ENCODE peak calls at places on chromosomes 4 and X, in nine cellular contexts. P, A, E, X, I, J, Q, H and Z are unnamed samples.

GRCh38 chr4:79865253-79865652 is 207.8 kb downstream of the ANTXR2 start:
- DNase-seq in P (no peak), A (no peak), E (no peak), X (no peak), I (no peak), J (no peak), Q (no peak), H (no peak), Z (no peak)

GRCh38 chr4:44684648-44685047 is 6.4 kb downstream of the GUF1 start:
- DNase-seq in P (no peak), A (no peak), E (no peak), X (no peak), I (no peak), J (no peak), Q (no peak), H (no peak), Z (no peak)

GRCh38 chr4:177907736-177908424 is 465.6 kb upstream of the AGA start:
- DNase-seq in P (no peak), A (no peak), E (no peak), X (no peak), I (no peak), J (no peak), Q (no peak), H (peak), Z (no peak)

GRCh38 chrX:149830192-149830873 is 48.6 kb downstream of the MAGEA9 start:
- DNase-seq in P (peak), A (no peak), E (no peak), X (no peak), I (no peak), J (no peak), Q (no peak), H (no peak), Z (no peak)

GRCh38 chr4:75715105-75715799 is 9.1 kb upstream of the USO1 start:
- DNase-seq in P (no peak), A (no peak), E (no peak), X (no peak), I (no peak), J (no peak), Q (no peak), H (no peak), Z (no peak)

GRCh38 chrX:53287493-53288138 is 6.2 kb upstream of the IQSEC2 start:
- DNase-seq in P (peak), A (peak), E (no peak), X (peak), I (peak), J (peak), Q (peak), H (no peak), Z (no peak)

GRCh38 chrX:29172880-29173279 is 585.6 kb downstream of the IL1RAPL1 start:
- DNase-seq in P (no peak), A (no peak), E (no peak), X (no peak), I (no peak), J (no peak), Q (no peak), H (no peak), Z (no peak)

GRCh38 chrX:16870095-16870860 is at the start of gene RBBP7:
- DNase-seq in P (peak), A (peak), E (no peak), X (peak), I (peak), J (peak), Q (peak), H (peak), Z (peak)

GRCh38 chr4:103443324-103443723 is 245.2 kb upstream of the CENPE start:
- DNase-seq in P (no peak), A (peak), E (no peak), X (no peak), I (no peak), J (no peak), Q (no peak), H (no peak), Z (no peak)

GRCh38 chrX:151488677-151489076 is 74.8 kb upstream of the PASD1 start:
- DNase-seq in P (no peak), A (peak), E (no peak), X (no peak), I (no peak), J (no peak), Q (no peak), H (peak), Z (peak)

GRCh38 chr4:77797239-77797638 is 21.9 kb downstream of the CNOT6L start:
- DNase-seq in P (no peak), A (no peak), E (no peak), X (no peak), I (no peak), J (no peak), Q (no peak), H (no peak), Z (no peak)

GRCh38 chr4:173522160-173522873 is 7.7 kb downstream of the HAND2 start:
- DNase-seq in P (no peak), A (no peak), E (no peak), X (peak), I (no peak), J (peak), Q (peak), H (peak), Z (no peak)

GRCh38 chr4:15738877-15739276 is 36.0 kb downstream of the BST1 start:
- DNase-seq in P (no peak), A (no peak), E (no peak), X (no peak), I (no peak), J (no peak), Q (no peak), H (no peak), Z (no peak)

GRCh38 chr4:159487284-159487747 is 384.4 kb downstream of the RAPGEF2 start:
- DNase-seq in P (peak), A (peak), E (peak), X (peak), I (peak), J (no peak), Q (peak), H (peak), Z (peak)

GRCh38 chr4:101667348-101667747 is 123.2 kb upstream of the BANK1 start:
- DNase-seq in P (no peak), A (no peak), E (no peak), X (no peak), I (no peak), J (no peak), Q (no peak), H (no peak), Z (no peak)

GRCh38 chr4:15018389-15018788 is 16.1 kb downstream of the CPEB2 start:
- DNase-seq in P (no peak), A (no peak), E (no peak), X (no peak), I (no peak), J (no peak), Q (no peak), H (no peak), Z (no peak)

GRCh38 chr4:105474110-105474518 is 252 bp upstream of the PPA2 start:
- DNase-seq in P (no peak), A (no peak), E (no peak), X (peak), I (no peak), J (peak), Q (peak), H (no peak), Z (no peak)

GRCh38 chr4:83618991-83619390 is 83.1 kb downstream of the GPAT3 start:
- DNase-seq in P (no peak), A (no peak), E (no peak), X (peak), I (peak), J (no peak), Q (peak), H (peak), Z (no peak)

GRCh38 chrX:91331476-91331875 is 103.2 kb upstream of the PABPC5 start:
- DNase-seq in P (no peak), A (no peak), E (no peak), X (no peak), I (no peak), J (no peak), Q (no peak), H (no peak), Z (no peak)

GRCh38 chr4:48633657-48634056 is 143.6 kb downstream of the ZAR1 start:
- DNase-seq in P (no peak), A (no peak), E (no peak), X (no peak), I (no peak), J (no peak), Q (no peak), H (no peak), Z (no peak)

GRCh38 chr4:141195095-141195707 is 25.5 kb upstream of the ZNF330 start:
- DNase-seq in P (no peak), A (no peak), E (no peak), X (no peak), I (no peak), J (no peak), Q (no peak), H (no peak), Z (no peak)

GRCh38 chrX:110218591-110218990 is 99.3 kb downstream of the AMMECR1 start:
- DNase-seq in P (no peak), A (no peak), E (no peak), X (no peak), I (no peak), J (no peak), Q (no peak), H (no peak), Z (no peak)

GRCh38 chrX:110103344-110103743 is 100.4 kb downstream of the TMEM164 start:
- DNase-seq in P (no peak), A (no peak), E (no peak), X (no peak), I (no peak), J (no peak), Q (no peak), H (no peak), Z (no peak)

GRCh38 chr4:77921701-77922100 is 59.1 kb downstream of the MRPL1 start:
- DNase-seq in P (no peak), A (peak), E (peak), X (no peak), I (no peak), J (no peak), Q (no peak), H (no peak), Z (no peak)

GRCh38 chr4:1783970-1784369 is 9.1 kb upstream of the FGFR3 start:
- DNase-seq in P (no peak), A (no peak), E (no peak), X (no peak), I (no peak), J (no peak), Q (no peak), H (peak), Z (no peak)

DNA sequence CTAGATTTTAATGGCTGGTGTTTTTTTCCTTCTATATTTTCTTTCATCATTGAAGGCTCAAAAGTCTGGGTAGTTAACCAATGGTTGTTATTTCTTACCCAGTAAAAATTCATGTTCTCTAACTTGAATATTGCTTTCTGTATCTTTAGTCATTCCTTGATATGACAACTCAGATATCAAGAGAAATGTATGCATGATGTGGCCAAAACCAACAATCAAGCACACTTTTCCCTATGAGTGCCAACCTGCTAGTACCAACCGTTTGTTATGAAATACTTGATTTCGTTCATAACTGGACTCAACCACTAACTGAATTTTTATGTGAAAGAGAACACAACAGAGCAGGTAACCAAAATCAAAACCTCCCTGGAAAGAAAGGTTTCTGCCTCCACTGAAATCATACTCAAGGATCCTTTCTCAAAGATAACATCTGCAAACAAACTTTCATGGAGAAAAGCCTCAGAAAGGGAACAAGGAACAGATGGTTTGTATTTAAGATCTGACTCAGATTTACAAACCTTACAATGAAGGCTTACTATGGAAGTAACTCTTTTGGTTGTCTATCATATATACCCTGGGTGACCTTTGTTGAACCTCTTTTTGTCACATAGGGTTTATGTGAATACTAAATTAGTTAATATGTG is 8.3 kb upstream of the VEGFC start:
- DNase-seq in P (no peak), A (no peak), E (no peak), X (no peak), I (no peak), J (no peak), Q (no peak), H (no peak), Z (no peak)
- TF ChIP-seq POLR2AphosphoS5 in P (no peak), A (no peak), E (no peak), X (no peak), I (no peak), J (no peak), Q (no peak), H (no peak), Z (no peak)

GRCh38 chr4:64780664-64781063 is 371.4 kb upstream of the TECRL start:
- DNase-seq in P (no peak), A (no peak), E (no peak), X (no peak), I (no peak), J (no peak), Q (no peak), H (no peak), Z (no peak)
- TF ChIP-seq POLR2AphosphoS5 in P (no peak), A (no peak), E (no peak), X (no peak), I (no peak), J (no peak), Q (no peak), H (no peak), Z (no peak)

DNA sequence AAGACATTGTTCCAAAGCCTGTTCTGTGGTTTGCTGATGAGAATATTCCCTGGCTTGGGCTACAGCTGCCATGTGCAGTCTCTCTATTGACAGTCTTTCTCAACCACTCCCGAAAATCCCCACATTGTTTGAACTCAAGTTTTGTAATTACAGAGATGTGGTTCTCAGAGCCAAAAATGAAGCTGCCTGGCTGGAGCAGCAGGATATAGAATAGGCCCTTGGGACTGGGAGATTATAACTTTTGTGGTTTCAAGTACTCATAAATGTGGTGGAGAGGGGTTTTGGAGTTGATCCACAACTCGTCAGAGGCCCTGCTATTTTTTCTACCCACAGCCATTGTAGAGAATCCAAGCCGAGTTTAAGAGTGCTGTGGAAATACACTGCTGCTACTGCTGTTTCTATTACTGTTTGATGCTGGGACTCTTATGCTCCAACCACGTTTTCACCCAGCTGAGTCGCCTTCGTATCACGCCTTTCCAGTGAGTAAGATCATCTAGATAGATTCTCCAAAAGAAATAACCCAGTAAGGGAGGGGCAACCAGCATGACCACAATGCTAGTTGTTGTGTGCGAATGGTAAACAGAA is 57.1 kb upstream of the ATXN3L start:
- DNase-seq in P (no peak), A (no peak), E (no peak), X (no peak), I (no peak), J (no peak), Q (no peak), H (no peak), Z (no peak)
- TF ChIP-seq POLR2AphosphoS5 in P (no peak), A (no peak), E (no peak), X (no peak), I (no peak), J (peak), Q (no peak), H (no peak), Z (no peak)

DNA sequence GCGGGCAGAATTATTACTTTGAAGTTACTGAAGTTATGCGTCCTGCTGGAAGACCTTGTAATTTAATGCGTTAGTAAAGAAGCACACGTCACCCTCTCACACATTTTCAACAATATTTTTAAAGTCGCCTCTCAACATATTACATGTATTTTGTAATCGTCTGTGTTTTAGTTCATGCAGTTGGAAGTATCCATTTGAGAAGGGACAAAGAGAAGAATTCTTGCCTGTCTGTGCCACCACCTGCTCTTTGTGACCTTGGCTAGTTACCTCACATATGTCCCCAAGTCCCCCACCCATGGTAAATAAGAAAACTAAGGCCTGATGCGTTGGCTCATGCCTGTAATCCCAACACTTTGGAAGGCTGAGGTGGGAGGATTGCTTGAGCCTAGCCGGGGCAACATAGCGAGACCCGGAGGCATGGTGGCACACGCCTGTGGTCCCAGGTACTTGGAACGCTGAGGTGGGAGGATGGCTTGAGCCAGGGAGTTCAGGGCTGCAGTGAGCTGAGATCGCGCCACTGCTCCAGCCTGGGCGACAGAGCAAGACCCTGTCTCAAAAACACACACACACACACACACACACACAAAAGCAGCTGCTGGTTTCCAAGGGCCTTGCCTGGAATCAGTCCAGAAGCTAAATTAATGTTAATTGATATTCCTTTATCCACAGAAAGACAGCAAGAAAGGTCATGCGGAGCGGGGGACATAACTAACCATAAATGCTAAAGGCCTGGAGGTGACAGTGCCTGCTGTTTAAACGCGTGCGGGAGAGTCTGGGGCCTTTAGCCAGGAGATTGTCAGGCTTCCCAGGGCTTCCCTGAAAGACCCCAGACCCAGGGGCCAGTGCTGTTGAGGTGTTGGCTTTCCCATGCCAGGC is 811 bp downstream of the TMEM187 start:
- DNase-seq in P (no peak), A (no peak), E (no peak), X (no peak), I (no peak), J (no peak), Q (no peak), H (peak), Z (no peak)
- TF ChIP-seq POLR2AphosphoS5 in P (no peak), A (no peak), E (no peak), X (no peak), I (peak), J (no peak), Q (no peak), H (no peak), Z (peak)

GRCh38 chrX:47321978-47322377 is 48.4 kb upstream of the ZNF157 start:
- DNase-seq in P (no peak), A (no peak), E (no peak), X (no peak), I (no peak), J (peak), Q (no peak), H (no peak), Z (no peak)

GRCh38 chrX:47316276-47317025 is 53.9 kb upstream of the ZNF157 start:
- DNase-seq in P (no peak), A (no peak), E (no peak), X (no peak), I (no peak), J (no peak), Q (peak), H (no peak), Z (no peak)

DNA sequence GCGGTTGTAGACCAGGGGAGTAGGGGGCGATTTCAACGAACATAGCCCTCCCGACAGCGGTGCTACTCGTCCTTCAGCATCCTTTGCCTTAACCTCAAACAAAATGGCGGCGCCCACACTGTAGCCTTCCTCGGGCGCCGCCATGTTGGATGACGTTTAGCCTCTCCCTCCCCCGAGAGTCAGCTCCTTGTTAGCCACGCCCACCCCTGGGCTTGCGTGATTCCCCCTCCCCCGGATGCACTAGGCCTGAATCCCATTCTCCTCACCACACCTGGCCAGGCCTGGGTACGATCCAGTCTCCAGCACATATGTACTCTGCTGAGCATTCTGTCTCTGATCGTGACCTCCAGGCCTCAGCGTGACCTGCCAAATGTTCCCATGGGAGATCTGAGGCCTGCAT is 49.0 kb upstream of the ZNF157 start:
- DNase-seq in P (no peak), A (no peak), E (no peak), X (peak), I (no peak), J (peak), Q (no peak), H (peak), Z (no peak)
- TF ChIP-seq POLR2AphosphoS5 in P (no peak), A (no peak), E (no peak), X (no peak), I (no peak), J (no peak), Q (no peak), H (no peak), Z (no peak)

GRCh38 chrX:153628665-153629064 is 18.3 kb upstream of the DUSP9 start:
- DNase-seq in P (no peak), A (no peak), E (no peak), X (no peak), I (no peak), J (peak), Q (no peak), H (no peak), Z (no peak)

GRCh38 chrX:153628129-153628528 is 18.9 kb upstream of the DUSP9 start:
- DNase-seq in P (no peak), A (no peak), E (no peak), X (no peak), I (no peak), J (no peak), Q (no peak), H (no peak), Z (no peak)

GRCh38 chrX:153626025-153626633 is 20.9 kb upstream of the DUSP9 start:
- DNase-seq in P (no peak), A (no peak), E (no peak), X (no peak), I (no peak), J (peak), Q (no peak), H (no peak), Z (no peak)

GRCh38 chrX:153626863-153627674 is 19.9 kb upstream of the DUSP9 start:
- DNase-seq in P (no peak), A (no peak), E (no peak), X (no peak), I (no peak), J (no peak), Q (no peak), H (no peak), Z (no peak)

DNA sequence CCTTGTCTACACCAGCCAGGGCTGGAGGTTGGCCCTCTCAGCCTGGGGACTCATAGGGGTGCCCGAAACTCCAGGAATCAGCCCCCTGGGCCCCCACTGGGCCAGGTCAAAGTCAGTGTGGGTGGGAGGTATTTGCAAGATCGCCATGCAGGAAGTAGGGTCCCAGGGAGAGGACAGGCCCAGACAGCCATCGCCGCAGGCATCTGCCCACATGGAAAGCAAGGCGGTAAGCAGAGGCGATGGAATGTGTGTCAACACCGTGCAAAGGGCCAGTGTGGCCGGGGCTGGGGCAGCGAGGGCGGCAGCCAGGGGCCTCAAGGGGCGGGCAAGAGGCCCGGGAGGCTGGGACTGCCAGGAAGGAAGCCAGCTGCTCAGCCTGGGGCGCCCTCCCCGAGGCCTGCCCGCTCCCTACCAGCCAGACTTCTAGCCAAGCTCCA is 19.3 kb upstream of the DUSP9 start:
- DNase-seq in P (no peak), A (no peak), E (no peak), X (no peak), I (no peak), J (peak), Q (no peak), H (no peak), Z (no peak)
- TF ChIP-seq POLR2AphosphoS5 in P (no peak), A (no peak), E (no peak), X (no peak), I (no peak), J (no peak), Q (no peak), H (no peak), Z (no peak)